ENCODE peak calls at places on chromosomes 4 and X, in four cellular contexts. F is dorsolateral prefrontal cortex, R is GM10248, L is progenitor cell of endocrine pancreas. W is an unnamed sample.

GRCh38 chr4:24805036-24805435 is 9.7 kb downstream of the SOD3 start:
- DNase-seq in L (no peak), R (no peak), F (no peak), W (no peak)

GRCh38 chrX:119429471-119429870 is 30.3 kb downstream of the SLC25A43 start:
- DNase-seq in L (no peak), F (no peak), R (no peak), W (no peak)

GRCh38 chrX:151970661-151971060 is 3.8 kb downstream of the GABRE start:
- DNase-seq in L (no peak), R (no peak), F (no peak), W (no peak)

GRCh38 chrX:150872773-150873336 is 25.6 kb downstream of the CD99L2 start:
- DNase-seq in R (no peak), L (no peak), F (no peak), W (no peak)

GRCh38 chr4:104064650-104065577 is 345.1 kb upstream of the TACR3 start:
- DNase-seq in R (peak; percentile 11), L (peak; percentile 25), F (peak; percentile 60), W (no peak)

GRCh38 chr4:173018446-173018845 is 150.2 kb upstream of the GALNT7 start:
- DNase-seq in F (no peak), L (no peak), R (no peak), W (no peak)

GRCh38 chr4:13852411-13852810 is 224.9 kb upstream of the BOD1L1 start:
- DNase-seq in L (no peak), F (no peak), R (no peak), W (no peak)

GRCh38 chr4:167897116-167897515 is 195.2 kb upstream of the ANXA10 start:
- DNase-seq in L (peak; percentile 18), R (no peak), F (no peak), W (no peak)

GRCh38 chrX:69616520-69617203 is 749 bp downstream of the EDA start:
- DNase-seq in L (peak; percentile 9), F (peak; percentile 43), R (no peak), W (no peak)

GRCh38 chr4:150007512-150007911 is 70.7 kb upstream of the DCLK2 start:
- DNase-seq in L (no peak), R (no peak), F (no peak), W (no peak)

GRCh38 chr4:140005699-140006098 is 148.3 kb downstream of the MAML3 start:
- DNase-seq in F (no peak), R (no peak), L (no peak), W (no peak)

GRCh38 chr4:55661398-55662056 is 25.4 kb upstream of the NMU start:
- DNase-seq in F (no peak), L (no peak), R (no peak), W (no peak)

GRCh38 chr4:88731359-88731758 is 33.7 kb upstream of the NAP1L5 start:
- DNase-seq in L (no peak), F (no peak), R (no peak), W (no peak)

GRCh38 chr4:121277194-121278105 is 103.4 kb downstream of the QRFPR start:
- DNase-seq in L (no peak), R (no peak), F (no peak), W (no peak)
- TF ChIP-seq CTCF in L (peak; percentile 55), R (no peak), F (no peak), W (peak; percentile 32)

GRCh38 chr4:155529197-155529596 is 137.5 kb upstream of the GUCY1A1 start:
- DNase-seq in R (peak; percentile 17), L (no peak), F (no peak), W (no peak)
- TF ChIP-seq CTCF in R (peak; percentile 24), L (peak; percentile 9), F (peak; percentile 22), W (peak; percentile 38)

DNA sequence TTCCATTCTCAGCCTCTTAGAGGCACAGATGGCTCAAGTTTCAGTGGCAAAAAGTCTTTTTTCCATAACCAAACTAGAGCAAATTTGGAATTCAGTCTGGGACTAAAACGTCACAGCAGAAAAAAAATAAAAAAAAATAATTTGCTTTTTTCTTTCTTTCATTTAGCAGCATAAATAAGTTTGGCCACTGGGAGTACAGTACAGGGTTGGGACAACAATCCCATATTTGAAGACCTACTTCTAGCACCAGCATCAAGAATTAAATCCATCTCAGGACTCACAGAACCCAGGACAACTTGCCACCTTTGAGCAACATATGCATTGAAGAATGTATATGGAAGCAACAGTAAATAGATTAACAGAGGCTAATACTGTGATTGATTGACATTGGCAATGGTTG is 214.0 kb downstream of the FBXW7 start:
- DNase-seq in R (no peak), F (no peak), L (no peak), W (no peak)
- TF ChIP-seq CTCF in R (no peak), F (no peak), L (no peak), W (no peak)

DNA sequence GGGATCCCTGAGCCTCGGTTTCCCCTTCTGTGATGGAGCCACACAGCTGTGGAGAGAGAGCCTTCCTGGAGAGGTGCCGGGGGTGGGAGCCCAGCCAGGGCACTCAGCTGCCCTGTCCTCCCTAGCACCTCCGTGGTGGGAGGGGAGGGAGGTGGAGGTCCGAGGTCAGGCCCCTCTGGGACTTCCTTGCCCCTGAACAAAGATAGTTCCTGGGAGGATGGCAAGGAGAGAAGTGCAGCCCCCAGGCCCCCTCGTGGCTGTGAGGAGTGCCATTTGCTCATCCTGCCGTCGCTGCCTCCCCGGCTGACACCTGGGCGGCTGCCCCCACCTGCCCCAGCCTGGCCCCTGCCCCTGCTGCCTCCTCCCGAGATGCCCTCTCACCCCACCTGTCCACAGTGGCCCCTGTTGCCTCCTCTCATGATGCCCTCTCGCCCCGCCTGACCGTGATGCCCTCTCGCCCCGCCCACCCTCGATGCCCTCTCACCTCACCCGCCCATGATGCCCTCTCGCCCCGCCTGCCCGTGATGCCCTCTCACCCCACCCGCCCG is 12.7 kb downstream of the DOK7 start:
- DNase-seq in F (no peak), L (no peak), R (no peak), W (no peak)
- TF ChIP-seq CTCF in F (no peak), L (no peak), R (no peak), W (no peak)

W was measured in D721Med.